ENCODE peak calls at places on chromosomes 5 and 9, in six cellular contexts. S is HCT116, M is left ventricle myocardium inferior, Q is fibroblast of lung, L is uterus, P is mucosa of descending colon. O is an unnamed sample. For H3K9me3 and H3K36me3, the result is how much of the 10 kb centered on the place peaks cover.

GRCh38 chr5:149471406-149472183 is 79.6 kb downstream of the CSNK1A1 start:
- DNase-seq in Q (peak), S (no peak), M (peak), L (no peak), P (peak), O (peak)

GRCh38 chr5:39783756-39784421 is 359.1 kb upstream of the DAB2 start:
- DNase-seq in L (no peak), Q (peak), S (no peak), M (no peak), P (no peak), O (no peak)

GRCh38 chr5:174147551-174147950 is 102.0 kb downstream of the NSG2 start:
- DNase-seq in Q (no peak), P (no peak), S (no peak), M (no peak), L (no peak), O (no peak)

GRCh38 chr5:112656456-112656855 is 81.2 kb upstream of the APC start:
- DNase-seq in Q (no peak), L (no peak), M (no peak), S (no peak), P (no peak), O (no peak)

GRCh38 chr5:179907570-179908324 is at the start of gene TBC1D9B:
- DNase-seq in P (peak), M (peak), S (no peak), L (peak), Q (peak), O (peak)

GRCh38 chr5:147148715-147149114 is 86.1 kb upstream of the STK32A start:
- DNase-seq in M (no peak), L (no peak), S (no peak), P (no peak), Q (no peak), O (no peak)

GRCh38 chr5:135715267-135716050 is 119.0 kb upstream of the SLC25A48 start:
- DNase-seq in L (no peak), Q (peak), M (no peak), P (no peak), S (no peak), O (no peak)

GRCh38 chr9:78053627-78054026 is 22.0 kb upstream of the GNAQ start:
- DNase-seq in P (no peak), L (no peak), M (no peak), S (no peak), Q (no peak), O (no peak)

GRCh38 chr5:66248874-66249273 is 104.8 kb downstream of the SREK1 start:
- DNase-seq in S (no peak), P (no peak), L (no peak), Q (no peak), M (no peak), O (no peak)

GRCh38 chr5:143386725-143387124 is 16.8 kb downstream of the NR3C1 start:
- DNase-seq in Q (peak), L (no peak), M (no peak), S (no peak), P (no peak), O (no peak)

GRCh38 chr5:79845448-79846197 is 145.4 kb downstream of the MTX3 start:
- DNase-seq in Q (peak), S (peak), P (no peak), L (peak), M (no peak), O (peak)

GRCh38 chr5:144033481-144033880 is 137.0 kb downstream of the YIPF5 start:
- DNase-seq in M (no peak), L (no peak), S (no peak), Q (no peak), P (no peak), O (no peak)

GRCh38 chr5:95900383-95900958 is 61.2 kb downstream of the ELL2 start:
- DNase-seq in P (no peak), Q (peak), S (no peak), M (no peak), L (peak), O (peak)

GRCh38 chr9:5652810-5653209 is 23.9 kb downstream of the RIC1 start:
- DNase-seq in P (no peak), S (no peak), M (no peak), Q (no peak), L (no peak), O (no peak)

GRCh38 chr5:95799181-95799835 is 23.2 kb downstream of the GLRX start:
- DNase-seq in P (no peak), Q (no peak), L (no peak), S (no peak), M (no peak), O (no peak)

GRCh38 chr5:72179816-72180440 is 72.7 kb downstream of the MAP1B start:
- DNase-seq in Q (peak), L (no peak), P (no peak), M (no peak), S (no peak), O (peak)

GRCh38 chr5:96431376-96432244 is 1.4 kb downstream of the PCSK1 start:
- DNase-seq in M (no peak), P (no peak), L (no peak), S (no peak), Q (peak), O (peak)

GRCh38 chr5:27708579-27708978 is 670.2 kb upstream of the CDH9 start:
- DNase-seq in M (no peak), Q (peak), S (no peak), P (no peak), L (no peak), O (no peak)

GRCh38 chr9:91273853-91274552 is 87.7 kb downstream of the AUH start:
- DNase-seq in Q (peak), P (no peak), S (peak), M (no peak), L (no peak), O (peak)

GRCh38 chr5:65247594-65247993 is 234.1 kb downstream of the ADAMTS6 start:
- DNase-seq in L (no peak), Q (no peak), S (no peak), P (no peak), M (no peak), O (no peak)

GRCh38 chr9:120729796-120730195 is 15.5 kb upstream of the MEGF9 start:
- DNase-seq in P (no peak), S (no peak), M (no peak), L (no peak), Q (no peak), O (peak)

GRCh38 chr5:72608922-72609321 is 101.7 kb upstream of the ZNF366 start:
- DNase-seq in L (no peak), Q (no peak), S (no peak), P (no peak), M (no peak), O (no peak)

GRCh38 chr5:57956606-57957005 is 474.0 kb upstream of the ACTBL2 start:
- DNase-seq in P (no peak), M (no peak), S (no peak), Q (no peak), L (no peak), O (no peak)

GRCh38 chr9:27395484-27395921 is 98.6 kb upstream of the EQTN start:
- DNase-seq in L (no peak), S (no peak), Q (no peak), M (no peak), P (no peak), O (no peak)

GRCh38 chr5:67375606-67376005 is 179.0 kb upstream of the CD180 start:
- DNase-seq in Q (no peak), L (no peak), M (no peak), S (no peak), P (no peak), O (no peak)

GRCh38 chr5:151581347-151581746 is 9.8 kb downstream of the FAT2 start:
- DNase-seq in P (no peak), M (no peak), S (no peak), L (no peak), Q (no peak), O (no peak)

GRCh38 chr5:151581841-151582583 is 9.1 kb downstream of the FAT2 start:
- DNase-seq in M (no peak), P (no peak), S (no peak), L (no peak), Q (no peak), O (no peak)

GRCh38 chr5:151585970-151586369 is 5.2 kb downstream of the FAT2 start:
- DNase-seq in S (no peak), Q (no peak), L (no peak), P (no peak), M (peak), O (peak)

GRCh38 chr5:151580858-151581257 is 10.3 kb downstream of the FAT2 start:
- DNase-seq in L (no peak), M (no peak), S (no peak), Q (no peak), P (no peak), O (no peak)

GRCh38 chr5:151584057-151584937 is 6.8 kb downstream of the FAT2 start:
- DNase-seq in P (no peak), L (no peak), M (no peak), S (no peak), Q (no peak), O (no peak)
- H3K4me3 ChIP-seq in P (no peak), L (no peak), M (no peak), S (no peak), Q (no peak), O (no peak)

GRCh38 chr5:17819786-17820185 is 185.5 kb downstream of the TAF11L14 start:
- DNase-seq in P (no peak), S (no peak), Q (peak), L (no peak), M (no peak), O (no peak)
- H3K9me3 ChIP-seq in P (under half), S (under half), Q (under half), L (under half), M (under half), O (under half)

GRCh38 chr9:99999797-100000196 is 93.3 kb downstream of the STX17 start:
- DNase-seq in Q (no peak), M (no peak), P (no peak), L (no peak), S (no peak), O (no peak)
- H3K36me3 ChIP-seq in Q (under half), M (under half), P (under half), L (under half), S (under half), O (under half)

GRCh38 chr9:136096505-136097001 is 1.5 kb upstream of the NACC2 start:
- DNase-seq in S (no peak), M (no peak), Q (no peak), L (no peak), P (no peak), O (no peak)

GRCh38 chr9:136093331-136093986 is 1.6 kb downstream of the NACC2 start:
- DNase-seq in P (peak), S (no peak), L (no peak), Q (peak), M (no peak), O (peak)

GRCh38 chr9:136093995-136094881 is 851 bp downstream of the NACC2 start:
- DNase-seq in S (peak), Q (peak), L (peak), M (peak), P (peak), O (peak)

GRCh38 chr9:136095495-136096058 is 488 bp upstream of the NACC2 start:
- DNase-seq in L (no peak), M (peak), P (peak), S (no peak), Q (peak), O (peak)

GRCh38 chr9:136095028-136095494 is at the start of gene NACC2:
- DNase-seq in Q (peak), S (no peak), L (peak), M (peak), P (peak), O (peak)
- H3K4me3 ChIP-seq in Q (peak), S (peak), L (peak), M (peak), P (peak), O (peak)